ENCODE peak calls at places on chromosomes 16 and 17, in five cellular contexts. Z, C, Q, W and K are unnamed samples.

GRCh38 chr17:13786000-13786598 is 184.4 kb upstream of the HS3ST3A1 start:
- DNase-seq in Z (no peak), C (no peak), Q (no peak), W (no peak), K (no peak)

GRCh38 chr17:45127209-45127582 is 5.1 kb downstream of the PLCD3 start:
- DNase-seq in Z (no peak), C (peak; percentile 59), Q (no peak), W (no peak), K (no peak)

GRCh38 chr16:377419-377951 is 4.3 kb downstream of the PGAP6 start:
- DNase-seq in Z (no peak), C (no peak), Q (peak; percentile 58), W (no peak), K (no peak)

GRCh38 chr17:72715906-72716572 is 376.4 kb downstream of the SLC39A11 start:
- DNase-seq in Z (no peak), C (peak; percentile 97), Q (peak; percentile 30), W (no peak), K (no peak)

GRCh38 chr17:49755681-49756283 is 8.1 kb downstream of the FAM117A start:
- DNase-seq in Z (no peak), C (no peak), Q (no peak), W (no peak), K (no peak)

GRCh38 chr17:49278076-49278475 is 47.5 kb upstream of the PHOSPHO1 start:
- DNase-seq in Z (no peak), C (no peak), Q (no peak), W (no peak), K (no peak)

GRCh38 chr17:45895969-45896793 is 1.8 kb downstream of the MAPT start:
- DNase-seq in Z (no peak), C (peak; percentile 45), Q (no peak), W (no peak), K (no peak)

GRCh38 chr17:18374216-18374615 is 3.4 kb upstream of the EVPLL start:
- DNase-seq in Z (no peak), C (no peak), Q (no peak), W (no peak), K (no peak)

GRCh38 chr17:80110447-80110812 is 9.0 kb downstream of the GAA start:
- DNase-seq in Z (no peak), C (no peak), Q (peak; percentile 18), W (no peak), K (no peak)

GRCh38 chr17:28345420-28346198 is 10.0 kb downstream of the TNFAIP1 start:
- DNase-seq in Z (peak; percentile 32), C (no peak), Q (peak; percentile 54), W (no peak), K (no peak)

GRCh38 chr16:80993293-80993691 is 13.4 kb downstream of the CMC2 start:
- DNase-seq in Z (peak; percentile 69), C (peak; percentile 70), Q (no peak), W (no peak), K (no peak)

GRCh38 chr16:49051626-49052025 is 230.0 kb downstream of the CBLN1 start:
- DNase-seq in Z (no peak), C (no peak), Q (no peak), W (no peak), K (no peak)

GRCh38 chr17:17890773-17891759 is 54.3 kb upstream of the SREBF1 start:
- DNase-seq in Z (peak; percentile 66), C (peak; percentile 88), Q (no peak), W (peak; percentile 9), K (peak; percentile 20)

GRCh38 chr17:10266477-10266876 is 68.1 kb upstream of the GAS7 start:
- DNase-seq in Z (no peak), C (no peak), Q (no peak), W (no peak), K (no peak)

GRCh38 chr17:9271989-9272388 is 250.7 kb downstream of the NTN1 start:
- DNase-seq in Z (no peak), C (no peak), Q (no peak), W (no peak), K (no peak)

GRCh38 chr16:75860654-75861053 is 134.4 kb upstream of the CPHXL start:
- DNase-seq in Z (no peak), C (no peak), Q (no peak), W (no peak), K (no peak)

GRCh38 chr16:89154390-89155183 is 17.0 kb upstream of the CDH15 start:
- DNase-seq in Z (no peak), C (no peak), Q (peak; percentile 21), W (no peak), K (no peak)

GRCh38 chr16:51306116-51306515 is 155.0 kb upstream of the SALL1 start:
- DNase-seq in Z (no peak), C (no peak), Q (no peak), W (no peak), K (no peak)

GRCh38 chr17:4554997-4555799 is at the start of gene MYBBP1A:
- DNase-seq in Z (peak; percentile 94), C (peak; percentile 97), Q (peak; percentile 97), W (peak; percentile 94), K (peak; percentile 96)

GRCh38 chr16:47987136-47987535 is 168.7 kb downstream of the ABCC12 start:
- DNase-seq in Z (no peak), C (no peak), Q (no peak), W (no peak), K (no peak)

GRCh38 chr16:1102921-1103648 is 7.0 kb upstream of the C1QTNF8 start:
- DNase-seq in Z (peak; percentile 19), C (no peak), Q (peak; percentile 81), W (peak; percentile 59), K (peak; percentile 56)

GRCh38 chr17:64229815-64230550 is 33.1 kb downstream of the TEX2 start:
- DNase-seq in Z (no peak), C (no peak), Q (no peak), W (no peak), K (no peak)

GRCh38 chr17:2706911-2707510 is 4.6 kb downstream of the CLUH start:
- DNase-seq in Z (no peak), C (no peak), Q (peak; percentile 55), W (no peak), K (no peak)

GRCh38 chr16:84117482-84117843 is 721 bp upstream of the MBTPS1 start:
- DNase-seq in Z (peak; percentile 55), C (peak; percentile 45), Q (no peak), W (no peak), K (peak; percentile 27)

GRCh38 chr17:77302682-77303081 is 161.9 kb downstream of the SEC14L1 start:
- DNase-seq in Z (no peak), C (no peak), Q (no peak), W (no peak), K (no peak)

GRCh38 chr17:31674717-31675349 is 184.2 kb downstream of the COPRS start:
- DNase-seq in Z (no peak), C (no peak), Q (no peak), W (no peak), K (no peak)

GRCh38 chr17:61400786-61401279 is 1.2 kb downstream of the TBX2 start:
- DNase-seq in Z (no peak), C (no peak), Q (no peak), W (no peak), K (no peak)

GRCh38 chr16:79288046-79288445 is 312.5 kb downstream of the MAF start:
- DNase-seq in Z (no peak), C (no peak), Q (no peak), W (no peak), K (no peak)

GRCh38 chr17:5846001-5846400 is 224.2 kb upstream of the WSCD1 start:
- DNase-seq in Z (no peak), C (no peak), Q (no peak), W (no peak), K (no peak)

DNA sequence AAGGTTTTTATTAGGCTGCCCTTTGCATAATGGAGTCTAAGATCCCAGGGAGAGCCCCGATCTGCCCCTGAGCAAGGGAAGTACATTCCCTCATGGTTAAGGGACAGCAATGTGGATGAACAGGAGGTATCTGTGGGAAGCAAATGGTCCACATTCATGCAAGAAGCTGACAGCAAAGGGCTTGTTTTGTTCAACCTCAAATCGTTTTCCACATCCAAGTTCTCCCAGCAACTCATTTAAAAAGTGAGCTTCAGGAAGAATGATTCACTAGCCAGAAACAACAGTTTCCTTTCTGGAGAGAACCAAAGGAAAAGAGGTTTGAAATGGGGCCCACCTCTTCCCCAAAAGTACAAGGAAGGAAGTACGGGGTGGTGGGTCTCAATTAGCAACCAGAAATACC is 9.4 kb downstream of the HSPB9 start:
- DNase-seq in Z (peak; percentile 85), C (no peak), Q (no peak), W (no peak), K (no peak)
- H3K27ac ChIP-seq in Z (peak overlapping the region; percentile 71), C (no peak overlapping the region), Q (peak overlapping the region; percentile 92), W (no peak overlapping the region), K (no peak overlapping the region)

GRCh38 chr16:57297856-57298255 is 13.4 kb upstream of the PLLP start:
- DNase-seq in Z (no peak), C (no peak), Q (no peak), W (peak; percentile 42), K (peak; percentile 21)

GRCh38 chr16:57300387-57301125 is 16.1 kb upstream of the PLLP start:
- DNase-seq in Z (peak; percentile 100), C (peak; percentile 99), Q (peak; percentile 98), W (peak; percentile 100), K (peak; percentile 99)

GRCh38 chr16:57301126-57301817 is 16.8 kb upstream of the PLLP start:
- DNase-seq in Z (no peak), C (no peak), Q (no peak), W (no peak), K (no peak)

GRCh38 chr16:57299009-57299718 is 14.7 kb upstream of the PLLP start:
- DNase-seq in Z (no peak), C (peak; percentile 86), Q (peak; percentile 54), W (no peak), K (no peak)

GRCh38 chr16:57299719-57300386 is 15.4 kb upstream of the PLLP start:
- DNase-seq in Z (peak; percentile 95), C (peak; percentile 97), Q (peak; percentile 84), W (peak; percentile 77), K (peak; percentile 84)
- H3K27ac ChIP-seq in Z (peak overlapping the region; percentile 35), C (peak overlapping the region; percentile 79), Q (peak overlapping the region; percentile 88), W (peak overlapping the region; percentile 79), K (peak overlapping the region; percentile 60)

DNA sequence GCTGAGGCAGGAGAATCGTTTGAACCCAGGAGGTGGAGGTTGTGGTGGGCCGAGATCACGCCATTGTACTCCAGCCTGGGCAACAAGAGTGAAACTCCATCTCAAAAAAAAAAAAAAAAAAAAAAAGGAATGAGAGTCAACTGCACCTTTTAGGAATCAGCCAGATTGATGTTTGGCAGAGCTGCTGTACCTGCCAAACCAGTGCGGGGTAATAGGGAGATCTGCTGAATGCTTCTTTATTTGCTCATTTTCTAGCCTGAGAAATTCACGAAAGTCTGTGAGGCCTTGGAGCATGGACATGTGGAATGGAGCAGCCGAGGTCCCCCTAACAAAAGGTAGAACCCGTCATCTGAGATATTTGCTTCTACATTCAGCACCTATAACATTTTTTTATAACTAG is 18.4 kb downstream of the OGFOD1 start:
- DNase-seq in Z (no peak), C (no peak), Q (no peak), W (no peak), K (no peak)
- H3K27ac ChIP-seq in Z (no peak overlapping the region), C (no peak overlapping the region), Q (no peak overlapping the region), W (no peak overlapping the region), K (no peak overlapping the region)

GRCh38 chr17:8020251-8020650 is 17.8 kb downstream of the GUCY2D start:
- DNase-seq in Z (no peak), C (no peak), Q (no peak), W (no peak), K (no peak)

GRCh38 chr17:8020776-8021564 is 17.9 kb upstream of the ALOX15B start:
- DNase-seq in Z (no peak), C (no peak), Q (no peak), W (no peak), K (no peak)

GRCh38 chr17:8022358-8023038 is 16.4 kb upstream of the ALOX15B start:
- DNase-seq in Z (no peak), C (no peak), Q (no peak), W (no peak), K (no peak)

GRCh38 chr17:8019665-8020064 is 17.2 kb downstream of the GUCY2D start:
- DNase-seq in Z (no peak), C (no peak), Q (no peak), W (no peak), K (no peak)

GRCh38 chr17:8021565-8022357 is 17.1 kb upstream of the ALOX15B start:
- DNase-seq in Z (no peak), C (no peak), Q (no peak), W (no peak), K (no peak)
- H3K27ac ChIP-seq in Z (no peak overlapping the region), C (no peak overlapping the region), Q (no peak overlapping the region), W (no peak overlapping the region), K (no peak overlapping the region)